ENCODE peak calls at places on chromosomes 1 and 21, in six cellular contexts. G, E, V, B, K and J are unnamed samples.

GRCh38 chr1:246569248-246570238 is 3.3 kb downstream of the CNST start:
- DNase-seq in V (peak; percentile 25), K (no peak), E (peak; percentile 45), G (no peak), B (no peak), J (peak; percentile 58)

GRCh38 chr21:36788116-36788515 is 89.2 kb downstream of the SIM2 start:
- DNase-seq in G (no peak), K (no peak), E (no peak), B (peak; percentile 32), V (peak; percentile 16), J (no peak)

GRCh38 chr1:20322825-20323612 is 32.3 kb downstream of the VWA5B1 start:
- DNase-seq in E (peak; percentile 52), V (peak; percentile 10), B (no peak), K (peak; percentile 52), G (no peak), J (peak; percentile 95)

GRCh38 chr1:209370616-209371015 is 212.9 kb upstream of the CAMK1G start:
- DNase-seq in E (no peak), B (no peak), V (no peak), K (no peak), G (no peak), J (no peak)

GRCh38 chr21:15592271-15592860 is 137.4 kb upstream of the USP25 start:
- DNase-seq in G (no peak), E (peak; percentile 45), K (no peak), B (peak; percentile 75), V (peak; percentile 69), J (peak; percentile 64)

GRCh38 chr1:247407180-247407616 is 8.8 kb upstream of the NLRP3 start:
- DNase-seq in B (no peak), E (peak; percentile 93), V (no peak), K (peak; percentile 73), G (peak; percentile 21), J (no peak)

GRCh38 chr1:970242-970972 is 4.1 kb downstream of the PLEKHN1 start:
- DNase-seq in E (no peak), K (no peak), V (no peak), G (no peak), B (no peak), J (no peak)

GRCh38 chr1:58109646-58110200 is 436.8 kb downstream of the OMA1 start:
- DNase-seq in G (no peak), V (no peak), B (no peak), E (no peak), K (no peak), J (no peak)

GRCh38 chr1:180909005-180909414 is 3.7 kb upstream of the KIAA1614 start:
- DNase-seq in V (no peak), K (no peak), G (no peak), E (peak; percentile 32), B (no peak), J (no peak)

GRCh38 chr1:34684246-34684645 is 70.6 kb upstream of the GJB5 start:
- DNase-seq in V (no peak), B (no peak), G (no peak), K (no peak), E (peak; percentile 3), J (no peak)

GRCh38 chr1:39711359-39712340 is 20.4 kb upstream of the HPCAL4 start:
- DNase-seq in G (no peak), V (peak; percentile 78), K (no peak), B (peak; percentile 20), E (no peak), J (no peak)

GRCh38 chr1:35894183-35894582 is 11.2 kb downstream of the AGO1 start:
- DNase-seq in K (no peak), E (peak; percentile 71), G (peak; percentile 93), V (peak; percentile 63), B (no peak), J (peak; percentile 19)

GRCh38 chr1:26404641-26405040 is 6.0 kb upstream of the LIN28A start:
- DNase-seq in K (no peak), E (no peak), V (no peak), B (peak; percentile 14), G (no peak), J (no peak)

DNA sequence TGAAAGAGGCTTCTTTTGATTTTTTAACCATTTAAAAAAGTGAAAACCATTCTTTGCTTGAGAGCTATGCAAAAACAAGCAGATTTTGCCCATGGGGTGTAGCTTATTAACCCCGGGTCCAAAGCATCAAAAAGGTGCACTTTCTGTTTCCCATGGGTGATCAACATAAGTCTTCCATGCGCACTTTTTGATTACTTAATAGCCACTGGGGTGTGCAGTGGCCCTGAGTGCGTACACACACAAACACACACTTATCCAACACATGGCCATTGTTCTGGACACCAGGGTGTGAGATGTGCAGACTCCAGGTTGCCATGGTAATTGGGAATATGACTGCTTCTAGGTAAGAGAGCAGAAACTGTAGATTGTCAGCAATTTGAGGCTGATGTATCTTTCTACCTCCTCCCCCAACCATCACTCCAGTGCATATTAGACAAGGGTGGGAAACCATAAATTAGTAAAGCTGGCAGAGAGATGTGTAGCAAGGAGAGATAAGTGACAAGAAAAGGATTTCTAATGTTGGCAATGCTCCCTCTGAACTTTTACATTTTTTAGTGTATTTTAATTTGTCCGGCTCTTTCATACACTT is 68.8 kb downstream of the MAB21L3 start:
- DNase-seq in G (no peak), V (no peak), E (no peak), K (no peak), B (no peak), J (no peak)
- H3K4me3 ChIP-seq in G (no peak overlapping the region), V (no peak overlapping the region), E (no peak overlapping the region), K (no peak overlapping the region), B (no peak overlapping the region), J (no peak overlapping the region)

GRCh38 chr1:198143797-198144196 is 13.0 kb upstream of the NEK7 start:
- DNase-seq in G (no peak), K (no peak), B (no peak), V (no peak), E (no peak), J (no peak)
- H3K4me3 ChIP-seq in G (no peak overlapping the region), K (no peak overlapping the region), B (no peak overlapping the region), V (no peak overlapping the region), E (no peak overlapping the region), J (no peak overlapping the region)

GRCh38 chr1:152167835-152168534 is 9.0 kb upstream of the RPTN start:
- DNase-seq in K (no peak), E (no peak), B (no peak), G (peak; percentile 31), V (peak; percentile 69), J (peak; percentile 93)

GRCh38 chr1:152169356-152170025 is 10.5 kb upstream of the RPTN start:
- DNase-seq in E (peak; percentile 20), V (no peak), G (no peak), K (no peak), B (no peak), J (no peak)

GRCh38 chr1:152170287-152170933 is 11.4 kb upstream of the RPTN start:
- DNase-seq in E (no peak), G (no peak), K (no peak), V (no peak), B (no peak), J (no peak)

GRCh38 chr1:152166966-152167365 is 7.9 kb upstream of the RPTN start:
- DNase-seq in E (no peak), V (no peak), B (no peak), K (no peak), G (no peak), J (no peak)

GRCh38 chr1:152168535-152168868 is 9.5 kb upstream of the RPTN start:
- DNase-seq in G (no peak), B (no peak), K (no peak), V (peak; percentile 13), E (no peak), J (peak; percentile 80)
- H3K4me3 ChIP-seq in G (no peak overlapping the region), B (no peak overlapping the region), K (no peak overlapping the region), V (no peak overlapping the region), E (no peak overlapping the region), J (no peak overlapping the region)

DNA sequence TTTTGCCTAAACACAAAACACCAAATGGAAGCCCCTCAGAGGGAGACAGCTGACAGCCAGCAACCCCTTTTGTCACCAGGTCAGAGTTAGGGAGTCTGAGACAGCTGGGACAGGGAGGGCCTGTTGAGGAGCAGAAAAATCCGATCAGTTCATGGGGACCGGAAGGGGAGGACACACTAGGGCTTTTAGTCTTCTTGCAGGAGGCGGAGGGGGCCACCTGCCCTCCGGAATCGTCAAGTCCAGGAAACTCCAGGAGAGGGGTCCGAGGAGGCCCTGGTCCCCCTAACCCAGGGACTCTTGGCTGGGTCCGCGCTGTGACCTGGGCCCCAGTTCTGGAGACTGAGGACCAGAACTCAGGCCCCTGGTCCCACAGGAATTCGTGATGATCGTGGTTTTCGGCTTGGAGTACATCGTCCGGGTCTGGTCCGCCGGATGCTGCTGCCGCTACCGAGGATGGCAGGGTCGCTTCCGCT is 34.2 kb downstream of the KCNQ4 start:
- DNase-seq in B (no peak), E (peak; percentile 31), V (no peak), K (no peak), G (no peak), J (no peak)
- H3K4me3 ChIP-seq in B (no peak overlapping the region), E (peak overlapping the region; percentile 61), V (no peak overlapping the region), K (peak overlapping the region; percentile 51), G (no peak overlapping the region), J (no peak overlapping the region)

DNA sequence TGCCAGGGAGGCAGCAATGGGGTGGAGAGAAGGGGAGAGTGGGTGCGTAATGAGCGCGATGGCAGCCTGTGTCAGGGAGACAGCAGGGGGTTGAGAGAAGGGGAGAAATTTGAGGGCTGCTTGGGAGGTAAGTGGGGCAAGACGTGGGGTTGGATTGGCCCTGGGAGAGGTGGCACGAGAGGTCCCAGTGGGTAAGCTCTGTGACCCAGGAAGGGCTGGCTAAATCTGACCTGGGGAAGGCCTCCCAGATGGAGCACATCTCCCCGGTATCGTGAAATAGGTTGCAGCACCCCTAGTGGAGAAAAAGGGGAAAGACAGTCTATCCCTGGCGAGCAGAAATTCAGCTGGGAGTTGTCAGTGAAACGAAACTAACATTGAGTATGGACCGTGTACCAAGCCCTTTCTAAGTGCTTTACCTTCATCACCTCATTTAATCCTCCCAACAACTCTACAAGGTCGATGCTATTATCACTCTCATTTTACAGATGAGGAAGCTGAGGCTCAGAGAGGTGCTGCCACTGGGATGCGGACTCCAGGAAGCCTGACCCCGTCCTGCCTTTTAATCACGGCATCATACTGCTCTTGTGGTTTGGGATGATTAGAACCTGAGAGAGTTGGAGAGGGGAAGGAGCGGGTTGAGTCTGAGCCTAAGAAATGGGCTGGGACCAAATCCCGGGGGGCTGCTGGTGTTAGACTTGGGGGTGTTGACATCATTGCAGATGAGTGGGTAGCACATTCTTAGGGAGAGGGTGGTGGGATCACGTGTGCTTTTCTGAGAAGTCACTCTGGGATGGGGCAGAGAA is 56.6 kb upstream of the RPL11 start:
- DNase-seq in G (peak; percentile 64), V (peak; percentile 84), E (peak; percentile 83), B (peak; percentile 88), K (no peak), J (peak; percentile 81)
- H3K4me3 ChIP-seq in G (no peak overlapping the region), V (peak overlapping the region; percentile 42), E (peak overlapping the region; percentile 37), B (peak overlapping the region; percentile 79), K (peak overlapping the region; percentile 42), J (peak overlapping the region; percentile 67)

DNA sequence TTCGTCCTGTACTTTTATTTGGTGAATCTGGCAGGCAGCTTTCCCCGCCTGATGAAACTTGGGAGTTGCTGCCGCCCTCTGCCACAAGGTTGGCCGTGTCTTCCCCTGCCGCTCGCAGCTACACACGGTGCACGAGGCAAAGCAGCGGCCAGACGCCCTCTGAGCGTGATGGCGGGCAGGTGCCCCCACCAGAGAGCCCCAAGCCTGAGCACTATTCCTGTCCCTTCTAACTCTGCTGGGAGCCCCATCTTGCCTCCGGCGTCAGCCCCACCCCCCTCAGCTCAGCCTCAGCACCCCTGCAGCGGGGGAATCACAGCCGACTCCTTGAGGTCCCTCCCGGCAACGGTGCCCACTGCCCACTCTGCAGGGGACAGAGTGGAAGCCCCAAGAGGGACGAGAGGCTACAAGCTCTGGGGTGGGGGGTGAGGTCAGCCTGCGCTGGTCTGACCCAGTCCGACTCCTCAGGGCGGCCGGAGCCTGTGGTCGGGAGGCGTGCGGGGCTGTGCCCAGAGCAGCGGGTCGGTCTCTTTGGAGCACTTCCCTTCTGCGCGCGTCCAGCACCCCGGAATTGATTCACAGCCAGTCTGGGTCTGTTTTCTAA is 41.3 kb downstream of the RIPK4 start:
- DNase-seq in K (no peak), V (no peak), E (no peak), G (no peak), B (no peak), J (no peak)
- H3K4me3 ChIP-seq in K (no peak overlapping the region), V (no peak overlapping the region), E (no peak overlapping the region), G (no peak overlapping the region), B (no peak overlapping the region), J (no peak overlapping the region)